ENCODE peak calls at places on chromosomes 6 and 20, in four cellular contexts. T, Y, A and E are unnamed samples.

GRCh38 chr6:158226655-158227512 is 58.7 kb downstream of the GTF2H5 start:
- DNase-seq in T (no peak), Y (no peak), A (no peak), E (no peak)

GRCh38 chr6:18154507-18155272 is at the start of gene TPMT:
- DNase-seq in T (no peak), Y (no peak), A (no peak), E (peak; percentile 68)

GRCh38 chr6:80642452-80642851 is 536.0 kb downstream of the BCKDHB start:
- DNase-seq in T (no peak), Y (no peak), A (no peak), E (no peak)

GRCh38 chr20:22557403-22558276 is 26.7 kb downstream of the FOXA2 start:
- DNase-seq in T (no peak), Y (no peak), A (no peak), E (no peak)

GRCh38 chr20:44849712-44850111 is 35.8 kb upstream of the YWHAB start:
- DNase-seq in T (no peak), Y (no peak), A (no peak), E (no peak)

GRCh38 chr6:110537208-110538123 is 61.1 kb upstream of the SLC22A16 start:
- DNase-seq in T (no peak), Y (no peak), A (no peak), E (no peak)

GRCh38 chr6:154356118-154356517 is 485 bp downstream of the IPCEF1 start:
- DNase-seq in T (no peak), Y (no peak), A (no peak), E (no peak)

GRCh38 chr6:13188306-13188705 is 140.0 kb downstream of the TBC1D7 start:
- DNase-seq in T (no peak), Y (no peak), A (no peak), E (no peak)

GRCh38 chr6:22892452-22892851 is 323.1 kb downstream of the HDGFL1 start:
- DNase-seq in T (no peak), Y (no peak), A (no peak), E (no peak)

GRCh38 chr20:6819599-6819998 is 52.1 kb downstream of the BMP2 start:
- DNase-seq in T (no peak), Y (no peak), A (no peak), E (peak; percentile 31)

GRCh38 chr6:4687989-4688947 is 87.9 kb upstream of the CDYL start:
- DNase-seq in T (no peak), Y (no peak), A (no peak), E (no peak)

GRCh38 chr6:90088009-90088408 is 193.7 kb downstream of the GJA10 start:
- DNase-seq in T (no peak), Y (no peak), A (no peak), E (peak; percentile 5)

GRCh38 chr6:139588076-139588639 is 213.7 kb upstream of the CITED2 start:
- DNase-seq in T (no peak), Y (peak; percentile 82), A (no peak), E (peak; percentile 71)

GRCh38 chr6:136090929-136091328 is 159.2 kb downstream of the MTFR2 start:
- DNase-seq in T (no peak), Y (no peak), A (no peak), E (no peak)

GRCh38 chr6:147106759-147107401 is 97.3 kb upstream of the STXBP5 start:
- DNase-seq in T (no peak), Y (no peak), A (no peak), E (no peak)

GRCh38 chr20:64222273-64222672 is 33.3 kb upstream of the PCMTD2 start:
- DNase-seq in T (no peak), Y (no peak), A (no peak), E (peak; percentile 20)

GRCh38 chr20:35008411-35009342 is 53.0 kb downstream of the MYH7B start:
- DNase-seq in T (no peak), Y (peak; percentile 40), A (no peak), E (no peak)

GRCh38 chr20:17912916-17913315 is 55.7 kb downstream of the SNX5 start:
- DNase-seq in T (no peak), Y (no peak), A (no peak), E (no peak)

GRCh38 chr20:17905544-17905943 is 63.0 kb downstream of the SNX5 start:
- DNase-seq in T (no peak), Y (no peak), A (no peak), E (no peak)

GRCh38 chr20:17911927-17912326 is 56.7 kb downstream of the SNX5 start:
- DNase-seq in T (no peak), Y (no peak), A (no peak), E (no peak)

GRCh38 chr20:17910828-17911294 is 57.7 kb downstream of the SNX5 start:
- DNase-seq in T (peak; percentile 49), Y (no peak), A (no peak), E (peak; percentile 10)

DNA sequence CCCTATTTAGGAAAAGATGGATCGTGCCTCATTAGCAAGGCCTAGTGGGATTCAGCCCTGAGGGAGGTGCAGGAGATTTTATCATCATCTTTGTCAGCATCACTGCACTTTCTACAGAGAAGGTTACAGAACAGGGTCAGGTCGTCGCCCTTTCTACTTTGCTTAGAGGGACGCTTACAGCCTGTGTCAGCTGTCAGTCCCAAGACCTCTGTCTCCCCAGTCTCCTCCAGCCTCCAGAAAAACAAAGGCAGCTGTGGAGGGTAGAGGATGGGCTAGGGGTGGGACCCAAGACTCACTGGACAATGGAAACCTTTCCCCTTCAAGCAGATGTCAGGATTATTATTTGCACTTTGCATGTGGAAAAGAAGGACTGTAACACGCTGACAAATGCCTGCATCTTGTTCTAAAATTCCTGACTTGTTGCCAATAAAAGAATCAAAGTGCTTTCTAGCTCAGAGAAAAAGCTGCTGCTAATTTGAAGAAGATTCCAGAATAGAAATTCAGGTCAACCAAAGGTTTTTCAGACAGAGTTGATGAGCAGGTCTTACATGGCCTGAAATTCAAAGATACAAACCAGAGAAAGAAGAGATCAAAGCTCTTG is 58.7 kb downstream of the SNX5 start:
- DNase-seq in T (no peak), Y (no peak), A (no peak), E (no peak)
- H3K4me1 ChIP-seq in T (peaks cover 20% of the 10 kb centered on the region), Y (peaks cover 12% of the 10 kb centered on the region), A (no peaks in the 10 kb centered on the region), E (no peaks in the 10 kb centered on the region)

GRCh38 chr20:21512634-21513180 is 1.2 kb downstream of the NKX2-2 start:
- DNase-seq in T (no peak), Y (no peak), A (no peak), E (no peak)

GRCh38 chr20:21510414-21510971 is 3.4 kb downstream of the NKX2-2 start:
- DNase-seq in T (no peak), Y (no peak), A (no peak), E (no peak)

GRCh38 chr20:21511850-21512633 is 1.8 kb downstream of the NKX2-2 start:
- DNase-seq in T (no peak), Y (no peak), A (no peak), E (no peak)

GRCh38 chr20:21510995-21511394 is 2.9 kb downstream of the NKX2-2 start:
- DNase-seq in T (no peak), Y (no peak), A (no peak), E (no peak)

DNA sequence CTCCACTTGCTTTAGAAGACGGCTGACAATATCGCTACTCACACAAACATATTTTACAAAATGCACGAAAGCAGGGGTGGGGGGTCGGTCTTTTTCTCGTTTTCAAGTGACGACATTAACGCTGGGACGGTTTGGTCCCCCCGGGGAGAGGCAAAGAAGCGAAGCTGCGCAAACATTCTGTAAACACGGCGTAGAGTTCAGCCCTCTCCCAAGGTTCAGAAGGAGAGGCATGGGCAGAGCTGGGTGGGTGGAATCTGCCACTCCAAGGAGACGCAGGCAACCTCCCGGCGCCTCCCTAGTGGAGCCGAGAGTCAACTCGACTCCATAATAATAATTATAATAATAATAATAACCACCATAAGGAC is 2.4 kb downstream of the NKX2-2 start:
- DNase-seq in T (no peak), Y (no peak), A (no peak), E (no peak)
- H3K27me3 ChIP-seq in T (peaks cover 67% of the 10 kb centered on the region), Y (peaks cover 4% of the 10 kb centered on the region), A (peaks cover 37% of the 10 kb centered on the region), E (peaks cover 88% of the 10 kb centered on the region)

GRCh38 chr20:25036331-25036936 is 21.5 kb downstream of the ACSS1 start:
- DNase-seq in T (no peak), Y (no peak), A (no peak), E (no peak)
- H3K4me1 ChIP-seq in T (peaks cover 91% of the 10 kb centered on the region), Y (peaks cover 98% of the 10 kb centered on the region), A (peaks cover 14% of the 10 kb centered on the region), E (peaks cover 95% of the 10 kb centered on the region)

GRCh38 chr6:108167449-108167903 is 1.7 kb downstream of the NR2E1 start:
- DNase-seq in T (no peak), Y (no peak), A (no peak), E (no peak)

GRCh38 chr6:108168980-108169800 is 3.4 kb downstream of the NR2E1 start:
- DNase-seq in T (no peak), Y (no peak), A (no peak), E (no peak)

GRCh38 chr6:108169801-108170606 is 4.2 kb downstream of the NR2E1 start:
- DNase-seq in T (no peak), Y (no peak), A (no peak), E (no peak)

GRCh38 chr6:108168026-108168463 is 2.2 kb downstream of the NR2E1 start:
- DNase-seq in T (no peak), Y (no peak), A (no peak), E (no peak)

DNA sequence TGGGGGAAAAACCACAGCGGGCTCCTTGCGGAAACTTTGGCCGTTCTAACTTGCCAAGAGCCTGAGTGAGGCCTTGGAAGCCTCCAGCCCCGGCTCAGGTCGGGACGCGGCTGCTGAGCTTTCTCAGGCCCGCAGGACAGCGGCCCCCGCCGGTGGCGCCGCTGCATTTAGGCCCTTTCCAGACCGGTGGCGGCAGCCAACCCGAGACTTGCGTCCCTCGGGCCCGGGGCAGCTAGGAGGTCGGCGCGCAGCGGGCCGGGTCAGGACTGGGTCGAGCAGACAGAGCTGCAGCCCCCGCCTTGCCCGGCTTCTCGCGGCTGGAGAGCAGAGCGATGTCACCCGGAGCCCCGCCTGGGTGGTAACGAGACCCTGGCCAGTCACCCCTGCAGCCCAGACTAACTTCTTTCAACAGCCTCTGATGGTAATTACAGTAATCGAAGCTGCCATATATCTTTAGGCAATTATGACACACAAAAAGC is 2.7 kb downstream of the NR2E1 start:
- DNase-seq in T (no peak), Y (peak; percentile 53), A (no peak), E (peak; percentile 45)
- H3K27me3 ChIP-seq in T (peaks cover 70% of the 10 kb centered on the region), Y (peaks cover 3% of the 10 kb centered on the region), A (peaks cover 46% of the 10 kb centered on the region), E (peaks cover 82% of the 10 kb centered on the region)

DNA sequence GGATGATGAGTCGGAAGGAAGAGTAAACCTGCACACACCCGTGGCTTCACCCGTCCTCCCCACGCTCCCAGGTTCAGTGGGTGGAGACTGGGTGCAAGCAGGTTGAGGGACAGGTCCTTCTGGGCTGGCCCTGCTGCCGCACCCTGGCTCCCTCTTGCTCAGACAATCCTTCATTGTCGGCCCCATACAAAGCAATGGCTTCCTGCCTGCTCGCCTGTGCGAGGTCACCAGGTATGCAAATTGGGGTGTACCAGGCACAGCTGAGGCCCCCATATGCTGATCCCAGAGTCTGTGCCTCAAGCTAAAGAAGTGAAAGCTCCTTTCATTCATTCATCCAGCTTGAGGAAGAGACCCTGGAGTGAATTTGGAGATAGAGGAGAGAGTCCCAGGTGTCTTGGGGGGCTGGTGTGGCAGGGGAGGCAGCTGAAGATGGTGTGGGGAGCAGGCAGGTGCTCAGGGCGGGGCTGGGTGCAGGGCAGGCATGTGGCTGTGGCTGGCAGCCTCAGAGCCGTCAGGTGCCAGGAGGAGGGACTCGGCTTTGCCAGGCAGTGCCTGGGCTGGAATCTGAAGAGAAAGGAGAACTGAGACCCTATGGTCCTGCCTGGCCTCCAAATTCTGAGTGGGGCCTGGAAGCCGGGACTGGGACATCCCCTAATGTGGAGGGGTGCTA is 4.7 kb downstream of the SLCO4A1 start:
- DNase-seq in T (no peak), Y (no peak), A (no peak), E (no peak)
- H3K4me1 ChIP-seq in T (peaks cover 26% of the 10 kb centered on the region), Y (peaks cover 21% of the 10 kb centered on the region), A (peaks cover 14% of the 10 kb centered on the region), E (peaks cover 13% of the 10 kb centered on the region)

DNA sequence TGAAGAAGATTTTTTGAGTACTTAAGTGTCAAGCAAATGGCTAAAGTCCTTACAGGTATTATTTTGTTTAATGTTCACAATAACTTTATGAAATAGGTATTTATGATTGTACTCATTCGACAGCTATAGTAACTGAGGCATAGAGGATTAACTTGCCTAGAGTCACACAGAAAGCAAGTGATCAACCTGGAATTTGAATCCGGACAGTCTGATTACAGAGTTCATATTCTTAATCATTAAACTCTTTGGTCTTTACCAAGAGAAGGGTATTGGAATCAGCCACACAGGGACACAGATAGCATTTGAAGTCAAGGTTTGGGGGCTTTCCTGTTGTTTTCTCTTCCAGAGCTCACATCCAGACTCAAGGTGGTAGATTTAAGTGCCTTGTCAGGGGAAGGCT is 69.7 kb downstream of the ISM1 start:
- DNase-seq in T (no peak), Y (no peak), A (no peak), E (no peak)
- H3K27me3 ChIP-seq in T (no peaks in the 10 kb centered on the region), Y (no peaks in the 10 kb centered on the region), A (no peaks in the 10 kb centered on the region), E (no peaks in the 10 kb centered on the region)